ENCODE peak calls at places on chromosomes 7 and 10, in eight cellular contexts. L is GM12865, Z is GM23338, E is brain microvascular endothelial cell, M is SK-N-SH, H is GM06990, O is A549, X is astrocyte of the spinal cord. D is an unnamed sample.

GRCh38 chr7:92158660-92159575 is 20.0 kb downstream of the LRRD1 start:
- DNase-seq in L (peak), Z (no peak), E (peak), M (no peak), H (no peak), O (no peak), X (peak), D (peak)

GRCh38 chr10:74058658-74059057 is 60.7 kb downstream of the VCL start:
- DNase-seq in L (peak), Z (no peak), E (no peak), M (no peak), H (no peak), O (peak), X (no peak), D (no peak)

GRCh38 chr10:11162828-11163599 is 145.3 kb downstream of the CELF2 start:
- DNase-seq in L (peak), Z (no peak), E (no peak), M (no peak), H (peak), O (no peak), X (no peak), D (no peak)

GRCh38 chr7:100483728-100484635 is at the start of gene NYAP1:
- DNase-seq in L (peak), Z (peak), E (no peak), M (peak), H (peak), O (peak), X (peak), D (no peak)

GRCh38 chr7:103487419-103487818 is 41.4 kb upstream of the SLC26A5 start:
- DNase-seq in L (no peak), Z (no peak), E (no peak), M (no peak), H (no peak), O (peak), X (no peak), D (no peak)

GRCh38 chr10:124971276-124971675 is 29.4 kb downstream of the ZRANB1 start:
- DNase-seq in L (peak), Z (no peak), E (no peak), M (no peak), H (no peak), O (no peak), X (no peak), D (no peak)

GRCh38 chr7:100684534-100685042 is 9.5 kb downstream of the GIGYF1 start:
- DNase-seq in L (no peak), Z (no peak), E (no peak), M (no peak), H (no peak), O (no peak), X (no peak), D (no peak)

GRCh38 chr10:34145751-34146150 is 669.3 kb downstream of the PARD3 start:
- DNase-seq in L (no peak), Z (no peak), E (peak), M (no peak), H (no peak), O (no peak), X (peak), D (no peak)

GRCh38 chr10:12534824-12535223 is 185.5 kb downstream of the CAMK1D start:
- DNase-seq in L (no peak), Z (no peak), E (peak), M (peak), H (no peak), O (no peak), X (no peak), D (no peak)

GRCh38 chr7:37916017-37916672 is 472 bp downstream of the SFRP4 start:
- DNase-seq in L (no peak), Z (peak), E (peak), M (peak), H (peak), O (peak), X (no peak), D (no peak)

GRCh38 chr7:23422384-23422783 is 47.9 kb downstream of the IGF2BP3 start:
- DNase-seq in L (no peak), Z (no peak), E (no peak), M (no peak), H (no peak), O (no peak), X (no peak), D (no peak)

GRCh38 chr7:129343099-129343700 is 91.0 kb upstream of the STRIP2 start:
- DNase-seq in L (peak), Z (peak), E (peak), M (peak), H (peak), O (peak), X (peak), D (peak)

GRCh38 chr10:23439920-23440875 is 1.3 kb downstream of the OTUD1 start:
- DNase-seq in L (peak), Z (peak), E (peak), M (peak), H (peak), O (no peak), X (peak), D (no peak)

GRCh38 chr10:61608255-61609040 is 54.3 kb upstream of the CABCOCO1 start:
- DNase-seq in L (no peak), Z (no peak), E (no peak), M (no peak), H (no peak), O (no peak), X (peak), D (no peak)

GRCh38 chr10:113087082-113088029 is 137.3 kb downstream of the TCF7L2 start:
- DNase-seq in L (no peak), Z (peak), E (peak), M (no peak), H (no peak), O (peak), X (peak), D (peak)

GRCh38 chr10:132331259-132331955 is 586 bp upstream of the LRRC27 start:
- DNase-seq in L (no peak), Z (no peak), E (no peak), M (no peak), H (no peak), O (no peak), X (no peak), D (no peak)

GRCh38 chr10:60818134-60818770 is 40.0 kb downstream of the CDK1 start:
- DNase-seq in L (no peak), Z (no peak), E (peak), M (no peak), H (no peak), O (no peak), X (peak), D (peak)

GRCh38 chr10:128529225-128529624 is 403.0 kb upstream of the MKI67 start:
- DNase-seq in L (no peak), Z (no peak), E (no peak), M (no peak), H (no peak), O (no peak), X (no peak), D (no peak)

GRCh38 chr10:33401300-33401699 is 66.8 kb upstream of the NRP1 start:
- DNase-seq in L (no peak), Z (no peak), E (no peak), M (no peak), H (no peak), O (no peak), X (no peak), D (no peak)

GRCh38 chr10:58044072-58044471 is 223.6 kb downstream of the IPMK start:
- DNase-seq in L (no peak), Z (no peak), E (peak), M (no peak), H (no peak), O (peak), X (peak), D (no peak)

GRCh38 chr7:138729444-138729843 is 28.3 kb upstream of the SVOPL start:
- DNase-seq in L (no peak), Z (no peak), E (no peak), M (no peak), H (no peak), O (no peak), X (no peak), D (no peak)

GRCh38 chr10:124486635-124487034 is 25.0 kb downstream of the LHPP start:
- DNase-seq in L (no peak), Z (no peak), E (no peak), M (no peak), H (no peak), O (no peak), X (no peak), D (no peak)

GRCh38 chr10:77004917-77005564 is 632.6 kb downstream of the KCNMA1 start:
- DNase-seq in L (peak), Z (peak), E (peak), M (peak), H (no peak), O (peak), X (peak), D (peak)

GRCh38 chr7:146119016-146119415 is 2.4 kb downstream of the CNTNAP2 start:
- DNase-seq in L (no peak), Z (no peak), E (no peak), M (peak), H (no peak), O (no peak), X (no peak), D (no peak)

GRCh38 chr7:16071246-16071857 is 350.0 kb downstream of the CRPPA start:
- DNase-seq in L (peak), Z (peak), E (peak), M (peak), H (peak), O (peak), X (peak), D (peak)

GRCh38 chr10:101052285-101052684 is 9.5 kb upstream of the KAZALD1 start:
- DNase-seq in L (no peak), Z (no peak), E (peak), M (no peak), H (no peak), O (peak), X (peak), D (peak)

GRCh38 chr7:120441850-120442249 is 168.9 kb downstream of the KCND2 start:
- DNase-seq in L (peak), Z (no peak), E (no peak), M (no peak), H (peak), O (no peak), X (no peak), D (no peak)

GRCh38 chr7:28316489-28316888 is 95.8 kb upstream of the CREB5 start:
- DNase-seq in L (no peak), Z (no peak), E (no peak), M (no peak), H (no peak), O (no peak), X (peak), D (no peak)

GRCh38 chr7:98565114-98565513 is 52.0 kb upstream of the NPTX2 start:
- DNase-seq in L (no peak), Z (no peak), E (no peak), M (no peak), H (no peak), O (no peak), X (no peak), D (no peak)

GRCh38 chr7:408651-409343 is 110.8 kb downstream of the PDGFA start:
- DNase-seq in L (no peak), Z (no peak), E (no peak), M (peak), H (no peak), O (no peak), X (no peak), D (no peak)

GRCh38 chr7:30511494-30511893 is 6.9 kb upstream of the GGCT start:
- DNase-seq in L (no peak), Z (no peak), E (no peak), M (peak), H (no peak), O (no peak), X (no peak), D (no peak)

GRCh38 chr7:30514177-30514576 is 9.5 kb upstream of the GGCT start:
- DNase-seq in L (no peak), Z (no peak), E (no peak), M (no peak), H (no peak), O (no peak), X (no peak), D (no peak)

GRCh38 chr7:30513762-30514161 is 9.1 kb upstream of the GGCT start:
- DNase-seq in L (no peak), Z (no peak), E (no peak), M (no peak), H (no peak), O (no peak), X (no peak), D (no peak)

GRCh38 chr7:30510124-30511074 is 5.8 kb upstream of the GGCT start:
- DNase-seq in L (peak), Z (peak), E (no peak), M (peak), H (no peak), O (peak), X (peak), D (peak)

DNA sequence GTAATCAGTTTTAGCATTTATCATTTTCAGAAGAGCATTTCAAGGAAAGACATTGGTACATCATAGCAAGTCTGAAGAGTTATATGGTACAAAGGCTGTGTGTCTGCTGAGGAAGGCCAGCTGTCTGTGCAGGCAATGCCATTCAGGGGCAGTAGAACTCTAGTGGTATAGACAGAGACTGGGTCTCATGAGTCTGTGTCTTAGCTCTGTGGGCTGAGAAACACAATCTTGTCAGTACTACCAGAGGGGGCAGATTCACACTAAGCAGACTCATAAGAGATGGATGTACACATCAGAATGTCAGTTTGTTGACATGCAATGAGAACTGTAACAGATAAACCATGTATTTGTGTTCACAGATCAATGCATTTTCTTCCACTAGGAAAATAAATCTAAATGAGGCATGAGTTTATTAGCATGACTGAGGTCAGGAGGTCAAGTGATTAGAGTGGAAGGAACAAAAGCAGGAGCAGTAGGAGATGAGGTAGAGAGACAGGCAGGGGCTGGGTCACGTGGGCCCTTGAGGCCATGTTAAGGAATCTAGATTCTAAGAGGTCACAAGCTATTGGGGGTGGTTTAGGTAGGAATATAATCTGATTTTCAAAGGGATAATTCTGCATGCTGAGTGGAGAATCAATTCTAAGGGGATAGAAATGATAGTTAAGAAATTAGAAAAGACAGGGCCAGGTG is 7.5 kb upstream of the GGCT start:
- DNase-seq in L (no peak), Z (no peak), E (no peak), M (no peak), H (no peak), O (no peak), X (no peak), D (no peak)
- TF ChIP-seq CTCF in L (no peak), Z (no peak), E (no peak), M (no peak), H (no peak), O (no peak), X (no peak), D (no peak)

GRCh38 chr7:114539575-114539974 is 125.0 kb downstream of the FOXP2 start:
- DNase-seq in L (peak), Z (peak), E (peak), M (no peak), H (no peak), O (peak), X (peak), D (peak)
- TF ChIP-seq CTCF in L (peak), Z (peak), E (peak), M (peak), H (no peak), O (peak), X (peak), D (peak)

GRCh38 chr10:88228130-88228529 is 355.0 kb downstream of the RNLS start:
- DNase-seq in L (no peak), Z (no peak), E (peak), M (no peak), H (no peak), O (no peak), X (no peak), D (no peak)

GRCh38 chr10:88230251-88230650 is 352.9 kb downstream of the RNLS start:
- DNase-seq in L (no peak), Z (no peak), E (no peak), M (no peak), H (no peak), O (no peak), X (no peak), D (no peak)

GRCh38 chr10:88226891-88227290 is 356.2 kb downstream of the RNLS start:
- DNase-seq in L (no peak), Z (no peak), E (no peak), M (no peak), H (no peak), O (no peak), X (no peak), D (no peak)

GRCh38 chr10:88226027-88226690 is 357.0 kb downstream of the RNLS start:
- DNase-seq in L (no peak), Z (no peak), E (no peak), M (no peak), H (no peak), O (no peak), X (no peak), D (no peak)

GRCh38 chr10:88227342-88228018 is 355.6 kb downstream of the RNLS start:
- DNase-seq in L (no peak), Z (no peak), E (peak), M (peak), H (no peak), O (peak), X (peak), D (no peak)
- TF ChIP-seq CTCF in L (no peak), Z (no peak), E (no peak), M (no peak), H (no peak), O (no peak), X (no peak), D (no peak)

GRCh38 chr7:21719846-21720245 is 177.0 kb downstream of the DNAH11 start:
- DNase-seq in L (no peak), Z (no peak), E (no peak), M (no peak), H (no peak), O (no peak), X (no peak), D (no peak)

GRCh38 chr7:21717323-21717722 is 174.5 kb downstream of the DNAH11 start:
- DNase-seq in L (no peak), Z (no peak), E (no peak), M (no peak), H (no peak), O (no peak), X (no peak), D (no peak)

GRCh38 chr7:21724562-21724961 is 181.7 kb downstream of the DNAH11 start:
- DNase-seq in L (no peak), Z (no peak), E (no peak), M (no peak), H (no peak), O (no peak), X (no peak), D (no peak)

DNA sequence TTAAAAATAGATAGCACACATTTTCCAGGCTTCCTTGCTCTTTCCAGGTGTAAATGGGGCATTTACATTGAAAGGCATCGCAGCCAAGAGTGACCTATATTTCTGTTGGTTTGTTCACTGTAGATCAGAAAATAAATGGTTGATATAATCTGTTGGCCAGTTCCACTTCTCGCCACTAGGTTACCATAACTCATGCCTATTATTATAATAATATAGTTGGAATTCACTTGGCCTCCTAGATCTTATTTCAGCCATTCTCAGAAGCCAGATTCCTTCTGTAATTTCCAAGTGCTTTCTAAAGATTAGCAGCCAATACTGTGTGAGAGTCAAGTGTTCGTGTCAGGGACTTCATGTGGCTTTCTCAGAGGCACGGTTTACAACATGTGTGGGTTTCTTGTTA is 179.5 kb downstream of the DNAH11 start:
- DNase-seq in L (no peak), Z (peak), E (peak), M (no peak), H (no peak), O (no peak), X (no peak), D (no peak)
- TF ChIP-seq CTCF in L (peak), Z (peak), E (peak), M (peak), H (peak), O (no peak), X (no peak), D (no peak)

GRCh38 chr7:46133076-46133475 is 212.0 kb upstream of the IGFBP3 start:
- DNase-seq in L (no peak), Z (no peak), E (no peak), M (no peak), H (no peak), O (no peak), X (peak), D (peak)

GRCh38 chr7:46134385-46134784 is 213.3 kb upstream of the IGFBP3 start:
- DNase-seq in L (no peak), Z (no peak), E (no peak), M (no peak), H (no peak), O (no peak), X (no peak), D (no peak)

GRCh38 chr7:46129831-46130230 is 208.8 kb upstream of the IGFBP3 start:
- DNase-seq in L (no peak), Z (peak), E (no peak), M (peak), H (no peak), O (no peak), X (no peak), D (no peak)

GRCh38 chr7:46133741-46134140 is 212.7 kb upstream of the IGFBP3 start:
- DNase-seq in L (no peak), Z (no peak), E (no peak), M (no peak), H (no peak), O (no peak), X (no peak), D (no peak)

GRCh38 chr7:46131916-46132795 is 211.1 kb upstream of the IGFBP3 start:
- DNase-seq in L (peak), Z (peak), E (no peak), M (no peak), H (no peak), O (peak), X (peak), D (no peak)
- TF ChIP-seq CTCF in L (no peak), Z (peak), E (peak), M (peak), H (no peak), O (peak), X (peak), D (peak)

DNA sequence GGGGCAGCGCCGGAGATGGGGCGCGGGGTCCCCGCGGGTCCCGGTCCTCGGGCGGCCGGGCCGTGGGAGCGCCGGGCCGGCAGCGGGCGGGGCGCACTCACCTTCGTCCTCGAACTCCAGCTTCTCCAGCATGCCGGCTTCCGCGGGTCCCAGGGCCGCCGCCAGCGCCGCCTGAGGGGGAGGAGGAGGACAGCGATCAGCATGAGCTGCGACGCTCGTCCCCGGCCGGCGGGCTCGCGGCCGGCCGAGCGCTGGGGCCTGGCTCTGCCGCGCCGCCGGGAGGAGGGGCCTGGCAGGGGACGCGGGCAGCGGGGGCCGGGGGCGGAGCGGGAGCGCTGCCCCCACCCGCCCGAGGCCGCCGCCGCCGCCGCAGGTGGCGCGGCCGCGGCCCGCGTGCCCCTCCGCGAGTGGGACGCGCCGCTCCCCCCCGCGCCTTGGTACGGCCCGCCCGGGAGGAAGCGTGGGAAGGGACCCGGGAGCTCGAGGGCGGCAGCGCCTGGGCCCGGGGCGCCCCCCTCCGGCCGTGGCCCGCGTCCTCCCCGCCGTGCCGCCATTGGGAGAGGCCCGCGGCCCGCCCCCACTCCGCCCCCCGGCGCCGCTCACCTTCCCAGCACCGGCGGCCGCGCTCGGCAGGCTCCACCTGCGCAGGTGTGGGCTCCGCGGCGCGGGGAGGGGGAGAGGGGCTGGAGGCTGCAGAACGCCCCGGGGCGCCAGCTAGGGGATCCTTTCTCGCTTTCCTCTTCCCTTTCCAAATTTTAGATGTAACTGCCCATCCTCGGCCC is 112.5 kb upstream of the RHEB start:
- DNase-seq in L (peak), Z (peak), E (peak), M (peak), H (peak), O (peak), X (peak), D (no peak)
- TF ChIP-seq CTCF in L (peak), Z (no peak), E (peak), M (peak), H (no peak), O (peak), X (peak), D (no peak)

GRCh38 chr10:107865691-107866090 is 701.2 kb upstream of the SORCS1 start:
- DNase-seq in L (peak), Z (peak), E (no peak), M (no peak), H (no peak), O (no peak), X (no peak), D (no peak)
- TF ChIP-seq CTCF in L (no peak), Z (peak), E (no peak), M (no peak), H (no peak), O (no peak), X (no peak), D (no peak)